ENCODE peak calls at places on chromosomes 5 and 9, in five cellular contexts. M is AG04449; K is bronchial epithelial cell; B is adrenal gland; J is CD4-positive, alpha-beta T cell. D is an unnamed sample.

GRCh38 chr9:96423322-96423984 is 5.3 kb upstream of the ZNF367 start:
- DNase-seq in M (no peak), K (no peak), B (no peak), J (no peak), D (no peak)

GRCh38 chr9:69898714-69899209 is 78.1 kb downstream of the CFAP95 start:
- DNase-seq in M (no peak), K (peak), B (no peak), J (no peak), D (peak)

GRCh38 chr5:88248094-88248493 is 20.6 kb downstream of the TMEM161B start:
- DNase-seq in M (no peak), K (no peak), B (no peak), J (no peak), D (no peak)

GRCh38 chr5:137281201-137281600 is 217.9 kb downstream of the SPOCK1 start:
- DNase-seq in M (no peak), K (no peak), B (no peak), J (no peak), D (no peak)

GRCh38 chr9:97557606-97558095 is 56.2 kb downstream of the TMOD1 start:
- DNase-seq in M (no peak), K (no peak), B (peak), J (no peak), D (no peak)

GRCh38 chr5:124841829-124842712 is 95.6 kb upstream of the ZNF608 start:
- DNase-seq in M (no peak), K (peak), B (no peak), J (no peak), D (no peak)

GRCh38 chr9:93612052-93612795 is 35.8 kb downstream of the PHF2 start:
- DNase-seq in M (no peak), K (no peak), B (no peak), J (no peak), D (no peak)

GRCh38 chr5:113163328-113163727 is 186.7 kb downstream of the DCP2 start:
- DNase-seq in M (no peak), K (peak), B (no peak), J (no peak), D (peak)

GRCh38 chr5:16456103-16456832 is 9.3 kb downstream of the ZNF622 start:
- DNase-seq in M (no peak), K (peak), B (peak), J (peak), D (peak)

GRCh38 chr9:103985082-103985481 is 109.0 kb upstream of the SMC2 start:
- DNase-seq in M (no peak), K (no peak), B (no peak), J (no peak), D (no peak)

GRCh38 chr5:61912559-61912958 is 393.4 kb upstream of the KIF2A start:
- DNase-seq in M (no peak), K (no peak), B (no peak), J (no peak), D (no peak)

GRCh38 chr5:9431496-9432258 is 114.2 kb downstream of the SEMA5A start:
- DNase-seq in M (no peak), K (no peak), B (no peak), J (no peak), D (no peak)

GRCh38 chr9:86483496-86483895 is 129.3 kb upstream of the TUT7 start:
- DNase-seq in M (no peak), K (no peak), B (no peak), J (no peak), D (no peak)

GRCh38 chr9:35341585-35341984 is 148.3 kb upstream of the RUSC2 start:
- DNase-seq in M (peak), K (peak), B (peak), J (no peak), D (peak)

GRCh38 chr9:130336027-130336595 is 70.6 kb downstream of the HMCN2 start:
- DNase-seq in M (no peak), K (no peak), B (no peak), J (no peak), D (no peak)

GRCh38 chr9:127877566-127877998 is at the start of gene AK1:
- DNase-seq in M (no peak), K (no peak), B (peak), J (no peak), D (no peak)

GRCh38 chr9:77764894-77765780 is 117.0 kb upstream of the GNA14 start:
- DNase-seq in M (peak), K (peak), B (no peak), J (no peak), D (peak)

GRCh38 chr5:131608597-131608996 is 26.4 kb downstream of the RAPGEF6 start:
- DNase-seq in M (no peak), K (no peak), B (no peak), J (no peak), D (no peak)

GRCh38 chr5:14064841-14065240 is 78.3 kb upstream of the TRIO start:
- DNase-seq in M (peak), K (no peak), B (no peak), J (no peak), D (no peak)

GRCh38 chr5:606061-606460 is 6.1 kb upstream of the CEP72 start:
- DNase-seq in M (no peak), K (no peak), B (no peak), J (no peak), D (no peak)